ENCODE peak calls at places on chromosomes 11 and 22, in seven cellular contexts. L, H, M, E, S, D and W are unnamed samples. For H3K9me3, the result is how much of the 10 kb centered on the place peaks cover.

GRCh38 chr11:113723706-113724246 is 17.7 kb upstream of the TMPRSS5 start:
- DNase-seq in D (no peak), L (no peak), S (no peak), H (no peak), E (no peak), M (no peak), W (no peak)

GRCh38 chr11:65501530-65502273 is 2.9 kb downstream of the MALAT1 start:
- DNase-seq in H (no peak), E (peak), M (no peak), S (peak), D (no peak), L (no peak), W (no peak)

GRCh38 chr22:25030636-25031035 is 78.1 kb downstream of the KIAA1671 start:
- DNase-seq in M (no peak), D (peak), L (peak), H (no peak), E (no peak), S (no peak), W (peak)

GRCh38 chr11:114685097-114685496 is 6.8 kb downstream of the NXPE2 start:
- DNase-seq in E (no peak), D (no peak), H (no peak), S (no peak), L (no peak), M (no peak), W (no peak)

GRCh38 chr11:102599642-102600261 is 25.4 kb downstream of the MMP20 start:
- DNase-seq in H (no peak), D (no peak), E (no peak), S (no peak), M (no peak), L (no peak), W (no peak)

GRCh38 chr11:13782395-13783080 is 114.1 kb downstream of the FAR1 start:
- DNase-seq in H (no peak), D (no peak), E (no peak), L (no peak), S (no peak), M (no peak), W (no peak)

GRCh38 chr11:123483058-123483457 is 53.0 kb downstream of the GRAMD1B start:
- DNase-seq in E (no peak), S (no peak), L (no peak), H (no peak), D (no peak), M (no peak), W (no peak)

GRCh38 chr11:47514825-47515647 is 37.9 kb downstream of the CELF1 start:
- DNase-seq in E (no peak), D (peak), M (no peak), L (no peak), S (no peak), H (no peak), W (no peak)

GRCh38 chr11:33620423-33621120 is 80.1 kb downstream of the C11orf91 start:
- DNase-seq in S (no peak), H (no peak), M (no peak), E (no peak), L (no peak), D (no peak), W (no peak)

GRCh38 chr11:131423715-131424114 is 53.3 kb downstream of the NTM start:
- DNase-seq in M (no peak), H (no peak), L (no peak), S (no peak), E (no peak), D (peak), W (no peak)

GRCh38 chr22:39534092-39534506 is 1.6 kb upstream of the RPS19BP1 start:
- DNase-seq in S (no peak), H (no peak), D (peak), L (no peak), E (no peak), M (no peak), W (no peak)
- H3K4me3 ChIP-seq in S (no peak), H (no peak), D (no peak), L (no peak), E (no peak), M (no peak), W (no peak)

DNA sequence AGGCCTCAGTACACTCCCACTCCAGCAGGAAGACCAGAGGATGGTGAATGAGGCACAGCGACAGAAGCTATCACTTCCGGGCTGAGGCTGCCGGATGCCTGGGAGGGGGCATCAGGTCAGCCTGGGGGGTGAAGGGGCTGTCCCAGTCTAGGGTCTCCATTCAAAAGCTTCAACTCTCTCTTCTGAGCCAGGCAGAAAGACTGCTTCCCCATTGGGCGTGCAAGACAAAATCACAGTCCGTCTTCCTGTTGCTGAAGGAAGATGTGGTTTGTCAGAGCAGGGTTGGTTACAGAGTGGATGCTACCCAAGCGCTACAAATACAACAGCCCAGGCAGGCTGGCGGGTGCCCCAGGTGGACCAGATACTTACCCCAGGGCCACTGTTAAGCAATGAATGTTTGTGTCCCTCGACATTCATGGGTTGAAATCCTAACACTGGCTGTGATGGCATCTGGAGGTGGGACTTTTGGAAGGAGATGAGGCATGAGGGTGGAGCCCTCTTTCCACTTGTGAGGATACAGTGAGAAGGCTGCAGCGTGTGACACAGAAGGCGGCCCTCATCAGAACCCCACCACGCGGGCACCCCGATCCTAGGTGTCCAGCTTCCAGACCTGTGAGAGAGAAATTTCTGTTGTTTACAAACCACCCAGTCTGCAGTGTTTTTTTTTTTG is 12.0 kb downstream of the UPK3A start:
- DNase-seq in D (peak), H (no peak), E (no peak), S (peak), M (no peak), L (no peak), W (no peak)
- H3K27ac ChIP-seq in D (no peak), H (no peak), E (no peak), S (no peak), M (no peak), L (no peak), W (no peak)

DNA sequence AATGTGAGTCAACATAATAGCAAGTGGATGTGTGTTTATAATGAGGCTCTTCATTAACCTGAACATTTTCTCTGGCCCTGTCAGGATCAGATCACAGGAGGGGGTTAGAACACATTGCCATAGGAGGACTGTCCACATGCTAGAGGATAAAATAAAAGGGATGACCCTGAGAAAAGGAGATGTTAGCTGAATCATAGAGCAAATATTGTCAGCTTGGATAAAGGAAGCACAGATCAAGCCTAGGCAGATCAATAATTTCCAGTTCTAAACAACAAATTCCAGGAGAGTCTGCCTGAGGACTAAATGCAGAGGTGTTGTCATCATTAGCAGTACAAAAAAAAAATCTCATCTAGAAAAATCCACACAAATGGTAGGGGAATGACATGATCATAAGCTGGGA is 337.9 kb downstream of the LRRC4C start:
- DNase-seq in D (no peak), E (no peak), S (no peak), H (no peak), M (no peak), L (no peak), W (no peak)
- H3K9me3 ChIP-seq in D (under half), E (under half), S (under half), H (under half), M (under half), L (under half), W (under half)

GRCh38 chr22:47632646-47633045 is 870.2 kb downstream of the TBC1D22A start:
- DNase-seq in L (no peak), M (peak), E (no peak), H (no peak), D (no peak), S (no peak), W (no peak)
- H3K4me3 ChIP-seq in L (no peak), M (no peak), E (no peak), H (no peak), D (no peak), S (no peak), W (no peak)

GRCh38 chr22:44369916-44370804 is 57.4 kb upstream of the SHISAL1 start:
- DNase-seq in H (peak), S (no peak), D (peak), M (no peak), L (peak), E (peak), W (peak)
- H3K27ac ChIP-seq in H (no peak), S (no peak), D (no peak), M (no peak), L (no peak), E (no peak), W (no peak)

DNA sequence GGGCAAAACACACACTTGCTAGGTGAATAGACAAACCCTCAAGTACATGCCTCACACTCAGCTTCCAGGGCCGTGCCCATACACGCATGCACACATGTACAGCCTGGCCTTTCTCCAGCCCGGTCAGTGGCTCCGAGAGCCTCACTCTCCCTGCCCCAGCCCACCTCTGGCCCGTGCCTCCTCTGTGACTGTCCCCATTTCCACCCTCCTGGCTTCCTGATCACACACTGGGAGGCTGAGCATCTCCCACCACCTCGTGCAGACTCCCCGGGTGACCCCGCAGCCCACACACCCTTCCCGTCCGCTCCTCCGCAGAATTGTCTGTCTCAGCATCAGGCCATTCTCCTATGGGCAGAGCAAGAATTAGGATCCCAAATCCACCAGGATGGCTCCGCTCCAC is 634.1 kb downstream of the TBC1D22A start:
- DNase-seq in D (peak), S (no peak), H (no peak), E (no peak), L (no peak), M (no peak), W (no peak)
- H3K9me3 ChIP-seq in D (under half), S (under half), H (under half), E (under half), L (under half), M (under half), W (under half)

GRCh38 chr11:95081010-95081409 is 8.6 kb upstream of the ENDOD1 start:
- DNase-seq in M (no peak), L (no peak), D (no peak), S (no peak), E (no peak), H (no peak), W (no peak)
- H3K4me3 ChIP-seq in M (no peak), L (no peak), D (no peak), S (no peak), E (no peak), H (no peak), W (no peak)

DNA sequence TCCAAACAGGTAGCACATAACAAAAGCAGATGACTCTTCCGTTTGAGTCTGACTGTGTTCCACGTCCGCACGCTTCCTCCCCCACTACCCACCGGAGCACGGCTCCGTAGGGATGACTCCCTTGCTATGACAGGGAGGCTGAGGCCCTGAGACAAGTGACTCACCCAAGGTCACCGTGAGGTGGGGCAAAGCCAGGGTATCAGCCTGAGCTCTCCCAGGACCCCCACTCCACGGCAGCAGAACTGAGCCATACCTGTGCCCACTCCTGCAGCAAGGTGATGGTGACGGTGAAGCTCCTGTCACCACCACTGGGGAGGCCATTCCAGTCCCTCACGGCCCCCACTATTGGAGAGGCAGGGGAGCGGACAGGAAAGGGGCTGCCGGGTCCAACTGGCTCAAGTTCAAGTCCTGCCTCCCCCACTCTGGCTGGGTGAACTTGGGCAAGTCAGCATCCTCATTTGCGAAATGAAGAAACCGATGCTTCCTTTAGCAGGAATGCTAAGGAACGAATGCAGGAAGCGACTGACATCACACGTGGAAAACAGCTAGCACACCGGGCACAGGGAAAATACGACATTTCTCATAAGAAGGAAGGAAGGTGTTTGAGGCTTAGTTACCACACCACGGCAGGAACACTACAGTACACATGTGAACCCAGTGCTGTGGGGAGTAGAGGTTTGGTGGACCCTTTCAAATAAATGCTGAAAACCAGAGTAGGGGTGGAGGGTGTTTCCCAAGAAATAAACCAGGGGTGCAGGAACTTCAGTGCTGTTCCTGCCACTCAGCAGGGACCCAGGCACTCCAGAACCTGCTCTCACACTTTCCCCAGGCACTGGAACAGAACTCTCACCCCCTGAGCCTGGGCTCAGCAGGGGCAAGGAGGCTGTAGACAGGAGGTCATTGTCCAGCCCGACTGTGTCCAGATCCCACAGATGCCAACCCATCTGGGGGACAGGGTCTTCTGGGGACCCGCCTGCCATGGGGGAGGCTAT is 32.4 kb upstream of the CBX7 start:
- DNase-seq in M (no peak), L (no peak), E (peak), H (no peak), S (no peak), D (peak), W (no peak)
- H3K27ac ChIP-seq in M (peak), L (peak), E (peak), H (peak), S (no peak), D (no peak), W (peak)

GRCh38 chr11:91866642-91867041 is 358.0 kb upstream of the FAT3 start:
- DNase-seq in L (no peak), S (no peak), M (no peak), D (no peak), H (no peak), E (no peak), W (no peak)
- H3K9me3 ChIP-seq in L (under half), S (under half), M (under half), D (under half), H (under half), E (under half), W (under half)